ENCODE peak calls at places on chromosomes 16 and 17, in nine cellular contexts. I, P, O, Y, Q, V, K, N and F are unnamed samples.
A peak's percentile ranks its signal among the peaks of the same experiment; 100 is the strongest.

GRCh38 chr17:45719335-45720071 is 64.6 kb upstream of the CRHR1 start:
- DNase-seq in O (no peak), I (peak; percentile 4), V (no peak), N (no peak), Y (no peak), P (no peak), Q (peak; percentile 18), K (peak; percentile 44), F (peak; percentile 60)

GRCh38 chr17:40480501-40481003 is 20.9 kb downstream of the TNS4 start:
- DNase-seq in I (peak; percentile 90), V (peak; percentile 61), Y (peak; percentile 66), P (no peak), N (no peak), Q (peak; percentile 47), O (no peak), K (no peak), F (peak; percentile 52)

GRCh38 chr17:64780096-64781012 is 118.2 kb upstream of the SMURF2 start:
- DNase-seq in P (peak; percentile 89), O (no peak), K (no peak), Y (peak; percentile 52), V (peak; percentile 79), N (peak; percentile 80), Q (no peak), I (peak; percentile 84), F (peak; percentile 87)

GRCh38 chr16:11328172-11329079 is 16.8 kb upstream of the RMI2 start:
- DNase-seq in O (peak; percentile 28), V (peak; percentile 88), P (peak; percentile 64), K (no peak), Q (no peak), Y (peak; percentile 17), I (peak; percentile 60), N (peak; percentile 84), F (peak; percentile 98)

GRCh38 chr17:5226940-5227878 is 7.5 kb downstream of the SCIMP start:
- DNase-seq in O (no peak), P (peak; percentile 70), Y (peak; percentile 43), Q (no peak), V (no peak), I (peak; percentile 40), N (no peak), K (no peak), F (no peak)

GRCh38 chr16:84234656-84235285 is 5.0 kb downstream of the KCNG4 start:
- DNase-seq in O (no peak), K (no peak), Y (no peak), I (no peak), N (no peak), V (no peak), Q (no peak), P (no peak), F (no peak)

GRCh38 chr17:65297384-65297783 is 160.2 kb downstream of the RGS9 start:
- DNase-seq in Q (no peak), V (no peak), I (no peak), O (no peak), P (no peak), Y (no peak), N (no peak), K (no peak), F (no peak)

GRCh38 chr17:21280081-21280518 is 4.4 kb upstream of the MAP2K3 start:
- DNase-seq in P (peak; percentile 93), K (peak; percentile 69), N (peak; percentile 95), Y (peak; percentile 77), I (peak; percentile 90), Q (peak; percentile 73), V (peak; percentile 90), O (peak; percentile 52), F (peak; percentile 95)

GRCh38 chr17:78089557-78090281 is 38.8 kb downstream of the TMC6 start:
- DNase-seq in Q (no peak), N (no peak), Y (no peak), P (no peak), K (no peak), I (no peak), V (no peak), O (no peak), F (no peak)

GRCh38 chr17:28151001-28151400 is 108.5 kb downstream of the NLK start:
- DNase-seq in I (no peak), Q (peak; percentile 96), P (no peak), K (no peak), N (no peak), O (no peak), V (no peak), Y (no peak), F (no peak)

GRCh38 chr17:80693511-80693910 is 148.9 kb downstream of the RPTOR start:
- DNase-seq in V (no peak), P (no peak), Y (no peak), Q (no peak), N (no peak), K (no peak), O (no peak), I (no peak), F (no peak)

GRCh38 chr16:17211797-17212196 is 259.0 kb downstream of the XYLT1 start:
- DNase-seq in N (no peak), P (no peak), V (peak; percentile 23), Y (no peak), I (peak; percentile 33), Q (no peak), K (no peak), O (no peak), F (peak; percentile 64)

GRCh38 chr16:88895335-88895734 is 28.9 kb upstream of the PABPN1L start:
- DNase-seq in I (no peak), Q (no peak), P (no peak), Y (no peak), K (no peak), V (no peak), N (no peak), O (no peak), F (no peak)

GRCh38 chr17:67520282-67520906 is 143.3 kb downstream of the PITPNC1 start:
- DNase-seq in K (no peak), N (no peak), Y (no peak), Q (peak; percentile 22), I (no peak), P (no peak), V (no peak), O (no peak), F (no peak)

GRCh38 chr16:84821179-84821578 is 1.4 kb downstream of the CRISPLD2 start:
- DNase-seq in K (no peak), Q (no peak), P (no peak), N (no peak), V (no peak), O (no peak), I (no peak), Y (no peak), F (no peak)

GRCh38 chr17:64777413-64778101 is 115.5 kb upstream of the SMURF2 start:
- DNase-seq in P (peak; percentile 66), I (no peak), Y (no peak), V (no peak), K (peak; percentile 51), O (no peak), Q (no peak), N (peak; percentile 77), F (no peak)

GRCh38 chr17:45950888-45951287 is 48.2 kb upstream of the STH start:
- DNase-seq in P (no peak), O (no peak), N (no peak), Q (no peak), I (no peak), K (no peak), Y (no peak), V (no peak), F (no peak)

GRCh38 chr17:62186841-62187240 is 121.8 kb upstream of the MED13 start:
- DNase-seq in K (no peak), N (no peak), P (no peak), Y (no peak), I (no peak), Q (no peak), V (no peak), O (no peak), F (peak; percentile 16)

GRCh38 chr16:54817432-54817831 is 113.2 kb upstream of the IRX5 start:
- DNase-seq in P (no peak), V (no peak), Q (peak; percentile 46), Y (no peak), K (no peak), I (no peak), N (no peak), O (no peak), F (peak; percentile 10)

GRCh38 chr16:84115919-84116719 is 623 bp downstream of the MBTPS1 start:
- DNase-seq in N (no peak), Q (peak; percentile 83), K (no peak), Y (no peak), O (no peak), P (no peak), V (peak; percentile 57), I (no peak), F (no peak)

GRCh38 chr17:39755550-39756375 is 18.0 kb downstream of the GRB7 start:
- DNase-seq in I (peak; percentile 55), K (no peak), Y (peak; percentile 45), P (no peak), Q (peak; percentile 35), V (peak; percentile 84), N (no peak), O (no peak), F (no peak)

GRCh38 chr16:55499951-55500350 is 8.9 kb upstream of the LPCAT2 start:
- DNase-seq in Y (no peak), Q (no peak), K (peak; percentile 15), V (no peak), P (no peak), O (no peak), N (peak; percentile 51), I (peak; percentile 26), F (peak; percentile 74)

GRCh38 chr17:75544250-75544649 is 18.8 kb downstream of the LLGL2 start:
- DNase-seq in P (no peak), Y (no peak), O (no peak), V (no peak), K (no peak), Q (no peak), N (no peak), I (no peak), F (no peak)

GRCh38 chr17:14201595-14201994 is 35.1 kb downstream of the CDRT15 start:
- DNase-seq in P (peak; percentile 62), K (no peak), Y (peak; percentile 27), I (no peak), O (no peak), Q (no peak), N (no peak), V (no peak), F (no peak)

GRCh38 chr16:66511615-66512500 is 38.1 kb downstream of the TK2 start:
- DNase-seq in O (no peak), K (no peak), N (no peak), V (no peak), I (no peak), Y (no peak), P (no peak), Q (no peak), F (peak; percentile 84)

GRCh38 chr17:16442141-16442540 is 26.8 kb downstream of the TRPV2 start:
- DNase-seq in I (no peak), Y (no peak), O (no peak), V (no peak), K (no peak), Q (no peak), N (no peak), P (no peak), F (no peak)

GRCh38 chr17:63337579-63337978 is 108.5 kb downstream of the CYB561 start:
- DNase-seq in Q (no peak), O (no peak), V (no peak), Y (no peak), N (no peak), I (no peak), P (no peak), K (no peak), F (no peak)

GRCh38 chr17:69779378-69780214 is 295.4 kb upstream of the KCNJ16 start:
- DNase-seq in V (no peak), Q (no peak), Y (no peak), N (no peak), P (no peak), O (no peak), K (no peak), I (no peak), F (no peak)

GRCh38 chr16:84329016-84329415 is 34.3 kb downstream of the WFDC1 start:
- DNase-seq in Y (no peak), Q (no peak), P (no peak), O (no peak), I (no peak), V (no peak), N (no peak), K (no peak), F (no peak)